ENCODE peak calls at places on chromosomes 6 and 20, in nine cellular contexts. Q, W, H, J, D, Z, V, S and E are unnamed samples.

GRCh38 chr6:133855599-133855972 is 33.3 kb upstream of the TCF21 start:
- DNase-seq in Q (no peak), V (no peak), W (no peak), S (no peak), H (no peak), J (no peak), Z (no peak), D (no peak), E (no peak)

GRCh38 chr20:24612799-24613775 is 143.7 kb downstream of the SYNDIG1 start:
- DNase-seq in Q (no peak), J (no peak), D (no peak), S (no peak), V (no peak), H (no peak), W (no peak), Z (no peak), E (no peak)

GRCh38 chr20:22796465-22797077 is 212.2 kb upstream of the FOXA2 start:
- DNase-seq in V (no peak), Q (no peak), J (no peak), S (no peak), W (no peak), D (no peak), Z (no peak), H (no peak), E (no peak)

GRCh38 chr6:17086469-17086868 is 15.4 kb upstream of the STMND1 start:
- DNase-seq in H (peak; percentile 57), J (peak; percentile 53), V (peak; percentile 63), D (peak; percentile 52), S (no peak), W (peak; percentile 68), Z (peak; percentile 75), Q (peak; percentile 66), E (peak; percentile 20)

GRCh38 chr6:21612067-21612745 is 18.7 kb downstream of the SOX4 start:
- DNase-seq in S (no peak), Z (no peak), J (no peak), H (no peak), V (no peak), Q (peak; percentile 64), W (no peak), D (no peak), E (no peak)

GRCh38 chr20:3661060-3661820 is 2.0 kb downstream of the GFRA4 start:
- DNase-seq in Z (no peak), V (no peak), W (peak; percentile 62), H (no peak), S (no peak), J (no peak), D (no peak), Q (peak; percentile 50), E (no peak)

GRCh38 chr6:299050-299980 is 7.0 kb downstream of the DUSP22 start:
- DNase-seq in H (no peak), V (no peak), J (no peak), Q (no peak), W (no peak), Z (no peak), S (no peak), D (no peak), E (peak; percentile 58)

GRCh38 chr6:141561154-141561553 is 571.6 kb upstream of the GJE1 start:
- DNase-seq in H (no peak), S (no peak), W (no peak), V (peak; percentile 27), J (no peak), D (no peak), Z (no peak), Q (no peak), E (no peak)

GRCh38 chr6:100464162-100464851 is 414 bp downstream of the SIM1 start:
- DNase-seq in W (peak; percentile 44), D (no peak), H (no peak), J (no peak), Q (no peak), V (no peak), Z (no peak), S (no peak), E (no peak)

DNA sequence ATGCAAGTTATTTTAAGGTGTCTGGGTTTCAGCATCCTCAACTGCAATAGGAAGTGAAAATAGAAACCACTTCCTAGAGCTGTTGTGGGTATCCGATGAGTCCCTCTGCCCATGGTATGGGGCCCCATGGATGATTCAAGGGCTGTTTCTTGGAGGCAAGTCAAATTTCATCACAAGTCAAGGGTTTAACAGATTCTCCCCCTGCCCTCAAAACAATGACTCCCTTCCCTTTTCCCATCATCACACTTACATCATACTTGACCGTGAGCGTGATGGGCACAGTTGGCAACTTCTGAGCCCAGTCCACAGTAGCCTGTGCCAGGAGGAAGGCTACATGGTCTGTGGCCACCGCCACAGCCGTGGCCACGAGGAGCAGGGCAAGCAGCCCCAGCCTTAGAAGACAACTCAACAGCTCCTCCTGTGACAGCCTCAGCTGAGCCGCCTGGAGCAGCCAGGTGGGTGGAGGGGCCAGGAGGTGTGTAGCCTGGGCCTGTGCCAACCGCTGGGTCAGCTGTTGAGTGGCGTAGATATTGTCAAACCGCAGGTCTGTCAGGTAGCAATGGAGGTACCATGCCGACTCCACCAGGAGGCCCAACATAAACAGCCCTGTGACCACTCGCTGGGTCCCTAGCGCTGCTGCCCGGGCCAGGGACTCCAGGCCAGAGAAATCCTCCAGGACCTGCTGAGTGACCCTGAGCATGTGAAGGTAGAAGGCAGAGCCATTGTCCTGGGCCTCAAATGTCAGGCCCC is 5.2 kb downstream of the OCSTAMP start:
- DNase-seq in Z (no peak), W (no peak), Q (no peak), J (no peak), V (no peak), H (no peak), D (no peak), S (no peak), E (peak; percentile 97)
- TF ChIP-seq REST in Z (no peak), W (no peak), Q (no peak), J (no peak), V (no peak), H (no peak), D (no peak), S (no peak), E (no peak)

GRCh38 chr6:34516391-34517324 is 39.5 kb downstream of the SPDEF start:
- DNase-seq in W (no peak), J (no peak), D (no peak), H (no peak), Z (no peak), V (no peak), S (no peak), Q (peak; percentile 16), E (no peak)

GRCh38 chr6:34514112-34514511 is 42.0 kb downstream of the SPDEF start:
- DNase-seq in D (no peak), Z (no peak), S (no peak), J (no peak), V (no peak), Q (no peak), H (no peak), W (no peak), E (no peak)

GRCh38 chr6:34514593-34515472 is 41.3 kb downstream of the SPDEF start:
- DNase-seq in S (no peak), Z (no peak), Q (peak; percentile 94), W (peak; percentile 84), D (peak; percentile 81), H (no peak), V (no peak), J (no peak), E (no peak)

GRCh38 chr6:34517461-34517868 is 38.7 kb downstream of the SPDEF start:
- DNase-seq in H (no peak), Q (peak; percentile 36), Z (no peak), V (no peak), D (peak; percentile 78), W (no peak), S (no peak), J (no peak), E (no peak)

DNA sequence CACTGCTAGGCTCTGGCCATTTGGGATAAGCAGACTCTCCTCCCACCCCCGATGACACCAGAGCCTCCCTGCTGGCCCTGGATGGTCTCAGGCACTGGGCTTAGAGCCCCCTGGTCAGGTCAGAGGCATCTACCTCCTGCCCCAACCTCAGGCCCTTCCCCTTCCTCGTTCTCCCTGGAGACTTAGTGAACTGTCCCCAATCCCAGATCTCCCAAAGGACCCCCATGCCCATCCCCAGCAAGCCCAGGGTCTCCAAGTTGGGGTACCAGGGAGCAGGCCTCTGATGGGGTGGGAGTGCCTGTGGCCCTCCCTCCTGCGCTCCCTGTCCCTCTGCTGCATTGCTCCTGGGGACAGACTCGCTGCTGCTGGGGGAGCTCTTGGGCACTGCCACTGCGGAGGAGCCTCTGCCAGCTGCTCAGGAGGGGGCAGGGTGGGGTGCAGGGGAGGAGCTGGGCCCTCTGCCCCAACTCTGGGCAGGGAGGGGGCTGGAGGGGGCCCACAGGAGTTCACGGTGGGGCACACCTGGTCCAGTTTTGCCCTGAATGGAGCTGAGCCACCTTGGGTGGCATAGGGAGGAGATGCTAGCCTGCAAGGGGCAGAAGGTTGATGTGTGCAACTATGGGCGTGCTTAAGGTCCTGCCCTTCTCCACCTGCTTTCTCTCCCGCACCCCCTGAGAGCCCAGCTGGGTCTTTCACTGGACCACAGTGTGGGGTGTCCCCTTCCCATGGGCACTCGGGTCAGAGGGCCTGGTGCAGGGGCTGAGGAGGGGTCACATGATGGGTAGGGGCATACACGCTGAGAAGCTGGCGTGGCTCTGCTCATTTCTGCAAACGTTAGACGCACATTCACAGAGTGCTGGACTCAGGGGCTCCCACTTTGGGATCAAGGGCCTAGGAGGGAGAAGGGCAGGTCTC is 40.4 kb downstream of the SPDEF start:
- DNase-seq in V (no peak), Q (peak; percentile 9), J (no peak), H (no peak), Z (no peak), W (no peak), S (no peak), D (no peak), E (no peak)
- H3K27ac ChIP-seq in V (no peak overlapping the region), Q (no peak overlapping the region), J (no peak overlapping the region), H (no peak overlapping the region), Z (no peak overlapping the region), W (no peak overlapping the region), S (no peak overlapping the region), D (no peak overlapping the region), E (no peak overlapping the region)

DNA sequence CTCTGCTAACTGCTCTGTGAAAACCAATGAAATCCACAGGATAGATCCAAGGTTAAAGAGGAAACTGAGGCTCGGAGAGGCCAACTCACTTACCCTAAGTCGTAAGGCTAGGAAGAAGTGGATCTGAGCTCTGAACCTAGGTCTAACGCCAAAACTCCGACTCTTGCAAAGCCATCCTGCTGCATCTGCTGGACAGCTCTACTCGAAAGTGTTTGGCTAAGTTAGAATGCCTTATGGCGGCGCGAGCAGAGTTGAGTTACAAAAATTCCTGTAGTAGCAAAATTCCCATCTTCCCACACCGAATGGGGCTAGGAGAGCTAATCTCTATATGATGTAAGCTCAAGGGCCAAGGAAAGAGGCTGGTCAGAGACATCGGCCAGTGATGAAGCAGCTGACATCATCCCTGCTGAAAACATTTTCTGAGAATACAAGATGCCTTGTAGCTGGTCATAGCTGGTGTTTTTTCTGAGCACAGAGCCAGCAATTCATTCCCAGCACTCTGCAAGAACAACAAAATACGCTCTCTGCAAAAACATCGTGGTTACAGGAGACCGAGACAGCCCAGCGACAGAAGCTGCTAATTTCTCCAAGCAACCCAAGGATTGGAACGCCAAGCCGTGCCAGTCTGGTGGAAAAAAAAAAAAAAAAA is 1.8 kb downstream of the SPATA2 start:
- DNase-seq in H (no peak), Z (no peak), D (no peak), J (no peak), V (no peak), Q (no peak), S (no peak), W (no peak), E (no peak)
- TF ChIP-seq REST in H (peak; percentile 23), Z (no peak), D (no peak), J (peak; percentile 17), V (peak; percentile 80), Q (peak; percentile 79), S (peak; percentile 43), W (no peak), E (peak; percentile 71)

GRCh38 chr6:109477725-109478124 is 5.3 kb downstream of the ZBTB24 start:
- DNase-seq in V (peak; percentile 40), J (no peak), Q (no peak), S (no peak), W (no peak), Z (no peak), D (no peak), H (no peak), E (no peak)
- H3K27ac ChIP-seq in V (peak overlapping the region; percentile 36), J (no peak overlapping the region), Q (no peak overlapping the region), S (peak overlapping the region; percentile 64), W (no peak overlapping the region), Z (no peak overlapping the region), D (no peak overlapping the region), H (no peak overlapping the region), E (no peak overlapping the region)